ENCODE peak calls at places on chromosomes 2 and 18, in seven cellular contexts. E is mammary epithelial cell; R is hepatocyte; Z is AG04450; D is body of pancreas; V is PC-3; Y is CD4-positive, CD25-positive, alpha-beta regulatory T cell. F is an unnamed sample.

GRCh38 chr2:19362652-19363473 is 4.4 kb upstream of the OSR1 start:
- DNase-seq in E (peak; percentile 83), Y (peak; percentile 52), D (peak; percentile 80), Z (peak; percentile 69), R (peak; percentile 90), V (peak; percentile 90), F (peak; percentile 46)

GRCh38 chr2:202267495-202267894 is 1.9 kb downstream of the NOP58 start:
- DNase-seq in D (no peak), E (no peak), R (no peak), Y (peak; percentile 69), Z (no peak), V (no peak), F (no peak)

GRCh38 chr2:30230479-30230854 is 867 bp upstream of the LBH start:
- DNase-seq in Y (no peak), D (no peak), E (no peak), Z (no peak), R (peak; percentile 66), V (no peak), F (no peak)

GRCh38 chr2:74554821-74555531 is 456 bp downstream of the DOK1 start:
- DNase-seq in R (peak; percentile 73), E (no peak), Y (peak; percentile 58), Z (no peak), D (peak; percentile 49), V (no peak), F (no peak)

GRCh38 chr18:79935925-79936324 is 15.5 kb downstream of the SLC66A2 start:
- DNase-seq in V (no peak), E (no peak), Y (no peak), R (no peak), Z (no peak), D (no peak), F (no peak)

GRCh38 chr2:68698567-68699377 is 35.8 kb upstream of the ARHGAP25 start:
- DNase-seq in Y (no peak), V (no peak), Z (no peak), R (no peak), D (no peak), E (no peak), F (no peak)

GRCh38 chr2:145123606-145124005 is 603.7 kb upstream of the ZEB2 start:
- DNase-seq in Y (no peak), R (peak; percentile 8), D (peak; percentile 2), V (no peak), Z (no peak), E (no peak), F (no peak)

GRCh38 chr2:219433666-219434467 is 776 bp upstream of the SPEG start:
- DNase-seq in Y (peak; percentile 37), E (no peak), Z (no peak), R (no peak), V (peak; percentile 49), D (no peak), F (no peak)

GRCh38 chr2:237490009-237490804 is 3.2 kb downstream of the MLPH start:
- DNase-seq in D (no peak), Z (no peak), Y (no peak), E (peak; percentile 43), R (peak; percentile 60), V (peak; percentile 94), F (no peak)

GRCh38 chr18:24989760-24990547 is 362.0 kb downstream of the ZNF521 start:
- DNase-seq in Z (no peak), V (no peak), D (no peak), Y (no peak), R (no peak), E (no peak), F (no peak)

GRCh38 chr2:149152597-149152996 is 114.1 kb downstream of the LYPD6B start:
- DNase-seq in V (no peak), E (no peak), Z (no peak), Y (no peak), R (no peak), D (no peak), F (no peak)

GRCh38 chr2:15890936-15891905 is 49.1 kb upstream of the MYCN start:
- DNase-seq in D (peak; percentile 8), R (peak; percentile 63), V (peak; percentile 9), Z (no peak), Y (no peak), E (peak; percentile 79), F (peak; percentile 55)

GRCh38 chr18:23237524-23238151 is 102.4 kb downstream of the CABLES1 start:
- DNase-seq in V (no peak), E (peak; percentile 53), R (no peak), Z (no peak), Y (peak; percentile 67), D (peak; percentile 31), F (no peak)

GRCh38 chr2:60215295-60215990 is 338.0 kb downstream of the BCL11A start:
- DNase-seq in V (no peak), D (peak; percentile 46), Y (no peak), E (no peak), Z (no peak), R (peak; percentile 65), F (no peak)

GRCh38 chr2:241216211-241216761 is 27.8 kb downstream of the ANO7 start:
- DNase-seq in D (no peak), V (no peak), E (no peak), Z (no peak), Y (no peak), R (no peak), F (no peak)
- H3K27ac ChIP-seq in D (no peak overlapping the region), V (no peak overlapping the region), E (no peak overlapping the region), Z (no peak overlapping the region), Y (no peak overlapping the region), R (no peak overlapping the region), F (no peak overlapping the region)

DNA sequence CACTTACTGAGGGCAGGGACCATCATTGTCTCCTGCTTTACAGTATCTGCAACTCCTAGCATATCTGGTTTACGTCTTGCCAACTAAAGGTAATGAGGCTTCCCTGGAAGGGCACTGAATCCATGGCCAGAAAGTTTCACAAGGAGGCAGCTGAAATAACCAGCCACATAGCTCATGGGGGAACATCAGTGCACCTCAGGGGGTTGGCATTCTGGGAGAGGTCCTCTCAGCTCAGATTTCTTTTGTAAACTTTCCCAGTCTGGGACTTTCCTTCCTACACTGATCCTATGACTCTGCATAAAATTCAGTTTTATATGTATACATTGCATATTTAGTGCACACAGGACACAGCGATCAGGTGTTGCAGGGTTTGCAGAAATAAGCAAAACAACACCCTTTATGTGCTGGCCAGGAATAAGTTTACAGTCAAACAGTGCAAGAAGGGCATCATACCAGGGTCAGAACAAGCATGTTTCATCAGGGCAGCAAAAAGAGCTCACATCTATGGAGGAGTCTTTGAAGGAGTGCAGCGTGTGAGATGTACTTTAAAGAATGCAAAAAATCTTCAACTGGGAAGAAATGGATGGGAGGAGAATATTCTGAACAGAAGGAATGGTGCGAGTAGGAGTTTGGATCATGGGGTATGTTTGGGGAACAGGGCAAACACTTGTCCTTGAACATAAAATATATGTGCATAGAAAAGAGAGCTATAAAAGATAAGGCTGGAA is 240.6 kb upstream of the RAB12 start:
- DNase-seq in D (no peak), Z (no peak), V (no peak), R (no peak), Y (no peak), E (no peak), F (no peak)
- H3K27me3 ChIP-seq in D (no peaks in the 10 kb centered on the region), Z (peaks cover 11% of the 10 kb centered on the region), V (no peaks in the 10 kb centered on the region), R (peaks cover 28% of the 10 kb centered on the region), Y (no peaks in the 10 kb centered on the region), E (no peaks in the 10 kb centered on the region), F (peaks cover 44% of the 10 kb centered on the region)

GRCh38 chr2:118186858-118187254 is 98.6 kb downstream of the INSIG2 start:
- DNase-seq in Z (no peak), E (no peak), R (no peak), V (no peak), D (no peak), Y (no peak), F (no peak)
- H3K27ac ChIP-seq in Z (peak overlapping the region; percentile 70), E (no peak overlapping the region), R (peak overlapping the region; percentile 90), V (no peak overlapping the region), D (peak overlapping the region; percentile 68), Y (peak overlapping the region; percentile 52), F (no peak overlapping the region)

DNA sequence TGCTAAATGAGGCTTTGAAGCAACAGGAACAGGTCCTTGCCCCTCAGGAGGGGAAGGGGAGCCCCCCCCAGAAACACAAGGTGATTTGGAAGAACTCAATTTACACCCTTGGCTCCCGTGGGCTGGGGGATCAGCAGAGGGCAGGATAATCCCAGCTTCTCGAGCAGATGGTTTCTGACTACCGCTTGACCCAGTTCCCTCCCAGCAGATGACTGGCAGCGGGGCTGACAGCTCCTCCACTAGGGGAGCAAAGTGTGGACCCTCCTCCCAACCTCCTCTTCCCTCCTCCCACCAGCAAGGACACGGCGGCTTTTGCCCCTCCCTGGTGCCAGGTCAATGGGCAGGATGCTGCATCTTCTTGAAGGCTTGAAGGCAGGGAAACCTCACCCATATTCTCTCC is 3.5 kb upstream of the INHBB start:
- DNase-seq in E (no peak), Z (no peak), Y (no peak), R (no peak), V (no peak), D (no peak), F (no peak)
- H3K27me3 ChIP-seq in E (peaks cover 44% of the 10 kb centered on the region), Z (peaks cover 63% of the 10 kb centered on the region), Y (peaks cover 14% of the 10 kb centered on the region), R (peaks cover 65% of the 10 kb centered on the region), V (no peaks in the 10 kb centered on the region), D (no peaks in the 10 kb centered on the region), F (peaks cover 74% of the 10 kb centered on the region)

GRCh38 chr18:45291616-45292612 is 323.4 kb upstream of the SLC14A2 start:
- DNase-seq in V (no peak), D (peak; percentile 36), R (peak; percentile 51), Y (no peak), E (peak; percentile 11), Z (no peak), F (peak; percentile 41)
- H3K27ac ChIP-seq in V (no peak overlapping the region), D (no peak overlapping the region), R (no peak overlapping the region), Y (no peak overlapping the region), E (no peak overlapping the region), Z (no peak overlapping the region), F (no peak overlapping the region)

DNA sequence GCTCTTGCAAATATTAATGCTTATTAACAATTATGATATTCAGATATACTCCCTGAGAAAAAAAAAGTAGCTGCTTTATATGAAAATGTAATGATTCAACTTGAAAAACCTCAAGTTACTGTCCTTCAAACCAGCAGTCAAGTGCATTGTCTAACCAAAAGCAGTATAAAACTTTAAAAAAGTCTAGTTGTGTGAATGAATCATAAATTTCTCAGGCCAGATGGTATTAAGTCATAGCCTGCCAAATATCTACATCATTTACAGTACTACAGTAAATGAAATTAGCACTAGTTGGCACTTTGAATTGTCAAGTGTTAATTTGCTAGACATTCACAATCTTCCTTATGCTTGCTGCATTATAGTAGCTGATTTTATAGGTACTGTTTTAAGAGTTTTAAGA is 85.9 kb downstream of the CBLN2 start:
- DNase-seq in Y (no peak), Z (no peak), D (no peak), R (no peak), E (no peak), V (no peak), F (peak; percentile 7)
- H3K27me3 ChIP-seq in Y (no peaks in the 10 kb centered on the region), Z (no peaks in the 10 kb centered on the region), D (no peaks in the 10 kb centered on the region), R (no peaks in the 10 kb centered on the region), E (no peaks in the 10 kb centered on the region), V (no peaks in the 10 kb centered on the region), F (no peaks in the 10 kb centered on the region)

DNA sequence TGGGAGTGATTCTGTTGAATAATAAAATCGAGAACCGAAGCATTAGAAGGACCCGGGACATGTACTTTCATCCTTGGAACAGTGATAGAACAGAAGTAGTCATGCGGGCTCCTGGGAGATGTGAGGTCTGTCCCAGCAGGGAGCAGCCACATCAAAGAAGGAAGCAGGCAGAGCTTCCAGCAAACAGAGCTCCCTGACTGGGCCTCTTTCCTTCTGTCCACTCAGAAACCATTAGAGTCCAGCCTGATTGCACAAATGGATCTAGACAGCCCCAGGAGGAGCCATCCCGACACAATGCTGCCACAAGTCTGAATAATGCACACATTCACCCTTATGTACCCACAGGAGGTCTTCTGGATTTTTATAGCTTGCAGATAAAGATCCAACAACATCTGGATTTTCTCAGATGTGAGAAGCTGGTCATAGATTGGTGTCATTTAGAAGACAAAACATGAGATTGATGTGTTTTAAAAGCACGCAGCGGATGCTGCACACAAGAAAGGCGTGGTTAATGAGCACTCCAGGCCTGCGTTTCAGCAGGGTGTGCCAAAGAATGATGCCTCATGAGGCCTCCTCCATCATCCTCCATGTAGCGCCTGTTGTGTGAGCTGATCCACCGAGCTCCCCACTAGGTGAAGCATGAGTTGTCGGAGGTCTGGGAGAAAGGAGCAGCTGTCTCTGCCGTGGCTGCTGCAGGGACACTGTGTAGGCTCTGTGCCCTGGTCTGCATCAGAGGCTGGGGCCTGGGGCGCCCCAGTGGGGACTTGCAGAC is 60.5 kb downstream of the MTCL1 start:
- DNase-seq in E (no peak), Z (no peak), Y (no peak), R (peak; percentile 31), D (no peak), V (no peak), F (no peak)
- H3K27ac ChIP-seq in E (no peak overlapping the region), Z (no peak overlapping the region), Y (no peak overlapping the region), R (no peak overlapping the region), D (no peak overlapping the region), V (no peak overlapping the region), F (no peak overlapping the region)